ENCODE peak calls at places on chromosome 10, in seven cellular contexts. H is sigmoid colon, M is H1, C is K562, O is body of pancreas, L is tibial nerve, Z is esophagus squamous epithelium. Y is an unnamed sample.

GRCh38 chr10:126561499-126562208 is 108.8 kb downstream of the C10orf90 start:
- DNase-seq in H (no peak), M (no peak), C (no peak), O (no peak), L (no peak), Z (no peak), Y (no peak)

GRCh38 chr10:47113907-47114500 is 186.0 kb upstream of the GDF10 start:
- DNase-seq in H (no peak), M (peak), C (no peak), O (no peak), L (no peak), Z (no peak), Y (no peak)

GRCh38 chr10:62261666-62262065 is 7.0 kb downstream of the RTKN2 start:
- DNase-seq in H (no peak), M (no peak), C (no peak), O (no peak), L (no peak), Z (no peak), Y (no peak)

GRCh38 chr10:67115972-67116371 is 190.1 kb downstream of the LRRTM3 start:
- DNase-seq in H (no peak), M (no peak), C (no peak), O (no peak), L (no peak), Z (no peak), Y (no peak)

GRCh38 chr10:21363087-21363752 is 162.3 kb downstream of the SKIDA1 start:
- DNase-seq in H (no peak), M (no peak), C (no peak), O (no peak), L (no peak), Z (no peak), Y (no peak)

GRCh38 chr10:43623351-43623750 is 17.1 kb downstream of the ZNF485 start:
- DNase-seq in H (no peak), M (no peak), C (peak), O (no peak), L (no peak), Z (no peak), Y (no peak)

GRCh38 chr10:43201545-43202131 is 63.4 kb downstream of the CSGALNACT2 start:
- DNase-seq in H (peak), M (peak), C (peak), O (peak), L (no peak), Z (no peak), Y (no peak)

GRCh38 chr10:87547734-87548311 is 43.1 kb downstream of the MINPP1 start:
- DNase-seq in H (no peak), M (no peak), C (peak), O (no peak), L (no peak), Z (no peak), Y (peak)

GRCh38 chr10:12873172-12873571 is 128.3 kb downstream of the CCDC3 start:
- DNase-seq in H (no peak), M (no peak), C (no peak), O (no peak), L (no peak), Z (no peak), Y (no peak)

GRCh38 chr10:110885932-110886674 is 14.4 kb downstream of the PDCD4 start:
- DNase-seq in H (no peak), M (no peak), C (no peak), O (no peak), L (no peak), Z (no peak), Y (no peak)

GRCh38 chr10:47372726-47373125 is 11.4 kb downstream of the ZNF488 start:
- DNase-seq in H (no peak), M (peak), C (no peak), O (no peak), L (no peak), Z (no peak), Y (no peak)

GRCh38 chr10:34742456-34742855 is 72.6 kb downstream of the PARD3 start:
- DNase-seq in H (no peak), M (no peak), C (no peak), O (no peak), L (no peak), Z (no peak), Y (no peak)

GRCh38 chr10:99548041-99548530 is 15.3 kb downstream of the NKX2-3 start:
- DNase-seq in H (no peak), M (no peak), C (no peak), O (no peak), L (no peak), Z (no peak), Y (peak)

GRCh38 chr10:28241766-28242399 is 61.0 kb downstream of the MPP7 start:
- DNase-seq in H (no peak), M (no peak), C (peak), O (no peak), L (no peak), Z (no peak), Y (peak)

GRCh38 chr10:14010083-14010551 is 320.6 kb downstream of the FRMD4A start:
- DNase-seq in H (no peak), M (no peak), C (no peak), O (no peak), L (no peak), Z (no peak), Y (no peak)

GRCh38 chr10:117342638-117343037 is 32.6 kb downstream of the PDZD8 start:
- DNase-seq in H (no peak), M (no peak), C (no peak), O (no peak), L (no peak), Z (no peak), Y (peak)

GRCh38 chr10:77501152-77501845 is 136.3 kb downstream of the KCNMA1 start:
- DNase-seq in H (peak), M (no peak), C (no peak), O (no peak), L (no peak), Z (no peak), Y (peak)

GRCh38 chr10:7409732-7410168 is 1.1 kb downstream of the SFMBT2 start:
- DNase-seq in H (no peak), M (no peak), C (no peak), O (no peak), L (no peak), Z (no peak), Y (peak)

GRCh38 chr10:94850766-94851165 is 87.7 kb upstream of the CYP2C9 start:
- DNase-seq in H (no peak), M (no peak), C (no peak), O (no peak), L (no peak), Z (no peak), Y (no peak)

GRCh38 chr10:93437000-93437945 is 44.9 kb downstream of the MYOF start:
- DNase-seq in H (peak), M (peak), C (no peak), O (peak), L (peak), Z (no peak), Y (peak)

GRCh38 chr10:69057951-69058297 is 30.0 kb upstream of the SRGN start:
- DNase-seq in H (no peak), M (no peak), C (no peak), O (no peak), L (no peak), Z (no peak), Y (peak)

GRCh38 chr10:11560076-11560709 is 51.3 kb downstream of the USP6NL start:
- DNase-seq in H (no peak), M (no peak), C (no peak), O (no peak), L (no peak), Z (no peak), Y (no peak)

GRCh38 chr10:92387289-92387940 is 96.4 kb downstream of the MARCHF5 start:
- DNase-seq in H (no peak), M (peak), C (peak), O (peak), L (no peak), Z (no peak), Y (peak)

GRCh38 chr10:117266400-117266799 is 25.5 kb downstream of the SLC18A2 start:
- DNase-seq in H (no peak), M (no peak), C (peak), O (no peak), L (no peak), Z (no peak), Y (no peak)

GRCh38 chr10:93876391-93876790 is 17.4 kb upstream of the SLC35G1 start:
- DNase-seq in H (no peak), M (no peak), C (no peak), O (no peak), L (no peak), Z (no peak), Y (no peak)

GRCh38 chr10:130301026-130301892 is 165.1 kb downstream of the GLRX3 start:
- DNase-seq in H (no peak), M (no peak), C (no peak), O (peak), L (no peak), Z (peak), Y (no peak)

GRCh38 chr10:33353334-33353733 is 18.9 kb upstream of the NRP1 start:
- DNase-seq in H (no peak), M (no peak), C (no peak), O (no peak), L (no peak), Z (no peak), Y (no peak)

GRCh38 chr10:90742189-90742588 is 115.7 kb downstream of the HTR7 start:
- DNase-seq in H (no peak), M (no peak), C (no peak), O (no peak), L (no peak), Z (no peak), Y (no peak)

GRCh38 chr10:11146402-11147171 is 128.9 kb downstream of the CELF2 start:
- DNase-seq in H (no peak), M (no peak), C (no peak), O (no peak), L (no peak), Z (no peak), Y (no peak)

GRCh38 chr10:48821111-48821510 is 118.5 kb downstream of the LRRC18 start:
- DNase-seq in H (no peak), M (no peak), C (no peak), O (no peak), L (no peak), Z (no peak), Y (no peak)

GRCh38 chr10:58791137-58791536 is 278.5 kb downstream of the BICC1 start:
- DNase-seq in H (no peak), M (no peak), C (no peak), O (no peak), L (no peak), Z (no peak), Y (no peak)

GRCh38 chr10:133257489-133258065 is 19.1 kb downstream of the ADAM8 start:
- DNase-seq in H (peak), M (peak), C (peak), O (peak), L (peak), Z (no peak), Y (no peak)

GRCh38 chr10:74977913-74978847 is 133.3 kb upstream of the SAMD8 start:
- DNase-seq in H (no peak), M (no peak), C (no peak), O (no peak), L (no peak), Z (no peak), Y (no peak)
- TF ChIP-seq POLR2A in H (no peak), M (no peak), C (no peak), O (no peak), L (no peak), Z (no peak), Y (no peak)

GRCh38 chr10:104231784-104232612 is at the start of gene CFAP43:
- DNase-seq in H (peak), M (peak), C (peak), O (peak), L (peak), Z (peak), Y (peak)
- TF ChIP-seq POLR2A in H (no peak), M (peak), C (peak), O (no peak), L (no peak), Z (no peak), Y (peak)

DNA sequence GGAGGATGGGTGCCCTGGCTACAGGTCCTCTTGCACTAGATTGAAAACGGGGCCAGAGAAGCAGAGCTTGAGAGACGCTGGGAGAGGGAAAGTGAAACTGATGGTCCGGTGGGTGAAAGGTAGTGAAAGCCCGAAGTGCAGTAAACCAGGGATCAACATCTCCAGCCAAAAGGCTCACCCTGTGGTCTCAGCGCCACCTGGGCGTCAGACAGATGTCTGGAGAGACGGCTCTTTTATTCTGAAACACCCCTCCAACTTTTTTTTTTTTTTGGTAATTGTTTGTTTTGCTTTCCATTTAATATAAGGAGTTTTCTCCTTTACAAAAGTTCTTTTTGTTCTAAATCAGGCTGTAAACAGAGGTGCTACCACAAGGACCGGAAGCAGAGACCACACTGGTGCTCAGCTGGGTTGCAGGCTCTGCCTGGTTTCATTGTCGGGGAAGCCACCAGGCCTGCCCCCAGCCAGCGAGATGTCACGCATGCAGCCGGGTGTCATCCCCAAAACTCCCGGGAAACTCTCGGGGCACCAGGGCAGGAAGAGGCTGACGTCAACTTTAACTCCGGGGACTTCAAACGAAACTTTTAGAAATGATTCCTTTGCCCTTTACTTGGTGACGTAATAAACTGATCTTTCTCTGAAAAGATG is 11.2 kb downstream of the IL2RA start:
- DNase-seq in H (peak), M (no peak), C (peak), O (peak), L (peak), Z (peak), Y (peak)
- TF ChIP-seq POLR2A in H (no peak), M (no peak), C (no peak), O (no peak), L (no peak), Z (no peak), Y (no peak)

DNA sequence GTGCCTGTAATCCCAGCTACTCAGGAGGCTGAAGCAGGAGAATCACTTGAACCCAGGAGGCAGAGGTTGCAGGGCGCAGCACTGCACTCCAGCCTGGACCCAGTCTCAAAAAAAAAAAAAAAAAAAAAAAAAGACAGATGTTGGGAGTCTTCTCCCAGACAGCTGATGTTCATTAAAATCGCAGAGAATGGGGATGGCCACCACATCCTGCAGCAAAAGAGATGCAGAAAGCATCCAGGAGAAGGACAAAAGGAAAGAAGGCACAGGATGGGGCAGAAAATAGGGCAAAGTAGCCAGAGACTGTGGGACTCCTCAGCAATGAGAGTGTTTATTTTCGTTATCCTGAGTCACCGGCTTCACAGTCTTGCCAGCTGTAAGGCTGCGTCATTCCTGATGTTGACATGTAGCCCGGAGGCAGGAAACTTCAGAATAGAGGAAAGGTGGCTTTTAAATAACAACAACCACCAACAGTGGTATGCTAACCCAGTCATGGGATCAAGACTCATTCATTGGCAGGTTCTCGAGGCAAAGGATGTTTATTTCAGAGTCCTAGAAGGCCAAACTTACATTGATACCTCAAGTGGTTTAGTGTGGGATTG is 149.5 kb upstream of the SVIL start:
- DNase-seq in H (peak), M (no peak), C (no peak), O (no peak), L (peak), Z (no peak), Y (peak)
- TF ChIP-seq POLR2A in H (no peak), M (no peak), C (no peak), O (no peak), L (no peak), Z (no peak), Y (no peak)

DNA sequence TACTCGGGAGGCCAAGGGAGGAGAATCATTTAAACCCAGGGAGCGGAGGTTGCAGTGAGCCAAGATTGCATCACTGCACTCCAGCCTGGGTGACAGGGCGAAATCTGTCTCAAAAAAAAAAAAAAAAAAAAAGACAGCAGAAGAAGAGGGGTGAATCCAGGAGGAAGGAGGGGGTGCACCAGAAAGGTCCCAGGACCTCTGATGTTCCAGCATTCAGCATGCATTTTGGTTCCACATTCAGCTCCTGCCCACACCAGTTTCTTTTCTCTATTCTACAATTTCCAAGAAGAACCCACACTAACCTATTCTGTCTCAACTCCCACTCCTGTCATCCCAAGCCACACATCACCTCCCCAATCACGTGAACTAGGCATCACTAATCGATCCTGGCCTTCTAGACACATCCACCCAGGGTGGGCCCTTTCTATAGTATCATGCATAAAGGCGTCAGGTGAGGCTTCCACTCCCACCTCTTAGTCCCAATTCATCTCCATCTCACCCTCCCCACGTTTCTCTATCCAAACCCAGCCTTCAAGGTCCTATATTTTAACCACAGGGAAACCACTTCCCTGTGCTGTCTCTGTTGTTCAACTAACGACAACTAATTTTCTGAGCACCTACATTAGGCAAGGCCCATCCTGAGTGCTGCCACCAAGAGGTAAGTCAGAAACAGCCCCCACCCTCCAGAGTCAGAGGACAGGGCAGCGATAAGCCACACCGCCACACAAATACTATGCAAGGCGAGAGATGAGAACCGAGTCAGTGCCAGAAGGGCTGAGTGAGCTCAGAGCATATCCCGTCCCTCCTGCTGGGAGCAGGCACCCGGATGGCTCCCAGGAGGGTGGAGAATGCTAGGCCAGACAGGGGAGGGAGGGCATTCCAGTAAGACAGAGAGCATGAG is 2.2 kb downstream of the ANXA11 start:
- DNase-seq in H (peak), M (no peak), C (peak), O (peak), L (no peak), Z (no peak), Y (peak)
- TF ChIP-seq POLR2A in H (peak), M (no peak), C (peak), O (peak), L (peak), Z (no peak), Y (no peak)

DNA sequence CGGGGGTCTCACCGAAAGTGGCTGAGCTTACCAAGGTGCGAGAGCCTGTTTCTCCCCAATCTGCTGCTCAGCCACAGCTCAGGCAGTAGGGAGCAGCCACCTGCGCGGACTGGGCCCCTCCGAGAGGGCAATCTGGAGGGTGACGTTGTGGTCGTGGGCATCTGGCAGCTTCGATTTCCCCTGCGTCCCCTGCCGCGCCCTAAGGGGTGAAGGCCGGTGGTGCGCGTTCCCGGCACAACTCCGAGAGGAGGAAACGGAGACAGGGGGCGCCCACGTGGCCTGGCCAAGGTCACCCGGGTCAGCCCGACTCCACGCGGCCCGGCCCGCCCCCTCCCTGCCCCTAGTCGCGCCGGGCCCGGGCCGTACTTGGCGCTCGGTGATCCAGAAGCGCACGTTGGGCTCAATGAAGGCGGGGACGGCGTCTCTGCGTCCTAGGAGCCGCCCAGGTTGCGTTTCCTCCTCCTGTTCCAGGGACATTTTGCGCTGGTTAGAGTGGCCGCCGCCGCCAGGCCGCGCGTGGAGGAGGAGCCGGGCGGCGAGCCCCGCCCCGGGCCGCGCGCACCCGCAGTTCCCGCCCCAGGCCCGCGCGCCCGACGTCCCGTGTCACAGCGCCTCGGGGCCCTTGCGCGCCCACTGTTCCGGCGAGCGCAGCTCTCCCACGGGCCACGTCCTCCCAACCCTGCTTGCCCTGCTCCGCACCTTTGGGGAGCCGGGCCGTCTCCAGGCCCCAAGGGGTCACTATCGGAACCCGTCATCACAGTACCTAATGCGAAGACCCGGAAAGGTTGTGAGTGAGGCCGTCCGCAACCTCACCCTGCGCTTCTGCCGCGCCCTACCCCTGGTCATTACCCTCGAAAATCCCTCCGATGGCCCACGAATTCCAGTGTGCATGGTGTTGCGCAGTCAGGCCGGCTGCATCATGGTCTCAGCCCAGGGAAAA is at the start of gene SFXN4:
- DNase-seq in H (peak), M (peak), C (peak), O (peak), L (peak), Z (peak), Y (peak)
- TF ChIP-seq POLR2A in H (peak), M (peak), C (peak), O (peak), L (peak), Z (no peak), Y (peak)